ENCODE peak calls at places on chromosomes 2 and 18, in six cellular contexts. One of them, this sample, is unnamed.

GRCh38 chr18:48997985-48998831 is 47.4 kb upstream of the SMAD7 start:
- DNase-seq in ovary: no peak
- DNase-seq in cardiac muscle cell: peak
- DNase-seq in IMR-90: peak
- DNase-seq in left ventricle myocardium inferior: peak
- DNase-seq in RWPE1: peak
- DNase-seq in this sample: peak

GRCh38 chr2:65231892-65232477 is 4.4 kb downstream of the ACTR2 start:
- DNase-seq in ovary: no peak
- DNase-seq in cardiac muscle cell: no peak
- DNase-seq in IMR-90: peak
- DNase-seq in left ventricle myocardium inferior: no peak
- DNase-seq in RWPE1: no peak
- DNase-seq in this sample: no peak

GRCh38 chr18:9615973-9616559 is 1.7 kb upstream of the PPP4R1 start:
- DNase-seq in ovary: no peak
- DNase-seq in cardiac muscle cell: no peak
- DNase-seq in IMR-90: peak
- DNase-seq in left ventricle myocardium inferior: no peak
- DNase-seq in RWPE1: no peak
- DNase-seq in this sample: no peak

GRCh38 chr2:240567137-240567871 is 980 bp upstream of the RNPEPL1 start:
- DNase-seq in ovary: peak
- DNase-seq in cardiac muscle cell: no peak
- DNase-seq in IMR-90: no peak
- DNase-seq in left ventricle myocardium inferior: peak
- DNase-seq in RWPE1: no peak
- DNase-seq in this sample: peak

GRCh38 chr2:164456599-164456998 is 164.7 kb downstream of the GRB14 start:
- DNase-seq in ovary: no peak
- DNase-seq in cardiac muscle cell: peak
- DNase-seq in IMR-90: no peak
- DNase-seq in left ventricle myocardium inferior: no peak
- DNase-seq in RWPE1: no peak
- DNase-seq in this sample: no peak

GRCh38 chr18:24544141-24544498 is 83.7 kb downstream of the HRH4 start:
- DNase-seq in ovary: no peak
- DNase-seq in cardiac muscle cell: peak
- DNase-seq in IMR-90: peak
- DNase-seq in left ventricle myocardium inferior: no peak
- DNase-seq in RWPE1: peak
- DNase-seq in this sample: peak

GRCh38 chr2:157257312-157258252 is at the start of gene GALNT5:
- DNase-seq in ovary: no peak
- DNase-seq in cardiac muscle cell: peak
- DNase-seq in IMR-90: peak
- DNase-seq in left ventricle myocardium inferior: no peak
- DNase-seq in RWPE1: no peak
- DNase-seq in this sample: no peak

GRCh38 chr2:17521621-17522020 is 3.4 kb upstream of the RAD51AP2 start:
- DNase-seq in ovary: no peak
- DNase-seq in cardiac muscle cell: no peak
- DNase-seq in IMR-90: no peak
- DNase-seq in left ventricle myocardium inferior: no peak
- DNase-seq in RWPE1: no peak
- DNase-seq in this sample: no peak

GRCh38 chr2:144771348-144771747 is 251.4 kb upstream of the ZEB2 start:
- DNase-seq in ovary: no peak
- DNase-seq in cardiac muscle cell: no peak
- DNase-seq in IMR-90: no peak
- DNase-seq in left ventricle myocardium inferior: no peak
- DNase-seq in RWPE1: no peak
- DNase-seq in this sample: no peak

GRCh38 chr2:190123956-190124355 is 61.4 kb upstream of the MSTN start:
- DNase-seq in ovary: no peak
- DNase-seq in cardiac muscle cell: no peak
- DNase-seq in IMR-90: peak
- DNase-seq in left ventricle myocardium inferior: no peak
- DNase-seq in RWPE1: no peak
- DNase-seq in this sample: no peak

GRCh38 chr2:213021971-213022899 is 129.2 kb downstream of the IKZF2 start:
- DNase-seq in ovary: no peak
- DNase-seq in cardiac muscle cell: no peak
- DNase-seq in IMR-90: peak
- DNase-seq in left ventricle myocardium inferior: no peak
- DNase-seq in RWPE1: no peak
- DNase-seq in this sample: no peak

GRCh38 chr2:112622528-112622849 is 23.2 kb upstream of the SLC20A1 start:
- DNase-seq in ovary: no peak
- DNase-seq in cardiac muscle cell: no peak
- DNase-seq in IMR-90: peak
- DNase-seq in left ventricle myocardium inferior: no peak
- DNase-seq in RWPE1: peak
- DNase-seq in this sample: no peak

GRCh38 chr2:189609423-189609816 is 28.8 kb upstream of the SLC40A1 start:
- DNase-seq in ovary: no peak
- DNase-seq in cardiac muscle cell: no peak
- DNase-seq in IMR-90: peak
- DNase-seq in left ventricle myocardium inferior: no peak
- DNase-seq in RWPE1: no peak
- DNase-seq in this sample: no peak

GRCh38 chr2:127388423-127389164 is 819 bp upstream of the MAP3K2 start:
- DNase-seq in ovary: no peak
- DNase-seq in cardiac muscle cell: no peak
- DNase-seq in IMR-90: peak
- DNase-seq in left ventricle myocardium inferior: no peak
- DNase-seq in RWPE1: no peak
- DNase-seq in this sample: no peak

GRCh38 chr2:239668651-239669050 is 267.8 kb upstream of the HDAC4 start:
- DNase-seq in ovary: no peak
- DNase-seq in cardiac muscle cell: no peak
- DNase-seq in IMR-90: no peak
- DNase-seq in left ventricle myocardium inferior: no peak
- DNase-seq in RWPE1: no peak
- DNase-seq in this sample: no peak

GRCh38 chr2:198975779-198976178 is 482.0 kb downstream of the SATB2 start:
- DNase-seq in ovary: no peak
- DNase-seq in cardiac muscle cell: no peak
- DNase-seq in IMR-90: no peak
- DNase-seq in left ventricle myocardium inferior: no peak
- DNase-seq in RWPE1: no peak
- DNase-seq in this sample: no peak

GRCh38 chr2:42906115-42906556 is 113.8 kb upstream of the HAAO start:
- DNase-seq in ovary: no peak
- DNase-seq in cardiac muscle cell: no peak
- DNase-seq in IMR-90: no peak
- DNase-seq in left ventricle myocardium inferior: no peak
- DNase-seq in RWPE1: no peak
- DNase-seq in this sample: no peak

GRCh38 chr2:101340141-101340541 is 31.6 kb upstream of the RNF149 start:
- DNase-seq in ovary: no peak
- DNase-seq in cardiac muscle cell: no peak
- DNase-seq in IMR-90: peak
- DNase-seq in left ventricle myocardium inferior: no peak
- DNase-seq in RWPE1: no peak
- DNase-seq in this sample: no peak

GRCh38 chr2:43467889-43468288 is 127.9 kb downstream of the THADA start:
- DNase-seq in ovary: no peak
- DNase-seq in cardiac muscle cell: no peak
- DNase-seq in IMR-90: peak
- DNase-seq in left ventricle myocardium inferior: no peak
- DNase-seq in RWPE1: peak
- DNase-seq in this sample: no peak

GRCh38 chr18:43866696-43867095 is 589.4 kb upstream of the SYT4 start:
- DNase-seq in ovary: no peak
- DNase-seq in cardiac muscle cell: no peak
- DNase-seq in IMR-90: no peak
- DNase-seq in left ventricle myocardium inferior: no peak
- DNase-seq in RWPE1: no peak
- DNase-seq in this sample: no peak

GRCh38 chr2:32647180-32647651 is 19.4 kb downstream of the TTC27 start:
- DNase-seq in ovary: no peak
- DNase-seq in cardiac muscle cell: no peak
- DNase-seq in IMR-90: peak
- DNase-seq in left ventricle myocardium inferior: no peak
- DNase-seq in RWPE1: no peak
- DNase-seq in this sample: no peak

GRCh38 chr2:22904126-22904684 is 480.8 kb upstream of the KLHL29 start:
- DNase-seq in ovary: no peak
- DNase-seq in cardiac muscle cell: peak
- DNase-seq in IMR-90: no peak
- DNase-seq in left ventricle myocardium inferior: peak
- DNase-seq in RWPE1: no peak
- DNase-seq in this sample: peak

GRCh38 chr2:142967060-142967459 is 89.6 kb downstream of the KYNU start:
- DNase-seq in ovary: no peak
- DNase-seq in cardiac muscle cell: no peak
- DNase-seq in IMR-90: no peak
- DNase-seq in left ventricle myocardium inferior: no peak
- DNase-seq in RWPE1: no peak
- DNase-seq in this sample: no peak

GRCh38 chr2:232142049-232142448 is 180.5 kb downstream of the DIS3L2 start:
- DNase-seq in ovary: no peak
- DNase-seq in cardiac muscle cell: peak
- DNase-seq in IMR-90: peak
- DNase-seq in left ventricle myocardium inferior: no peak
- DNase-seq in RWPE1: peak
- DNase-seq in this sample: no peak

GRCh38 chr2:134917958-134918517 is 584 bp upstream of the CCNT2 start:
- DNase-seq in ovary: no peak
- DNase-seq in cardiac muscle cell: no peak
- DNase-seq in IMR-90: no peak
- DNase-seq in left ventricle myocardium inferior: no peak
- DNase-seq in RWPE1: no peak
- DNase-seq in this sample: no peak

GRCh38 chr2:126221506-126221905 is 434.5 kb upstream of the GYPC start:
- DNase-seq in ovary: no peak
- DNase-seq in cardiac muscle cell: no peak
- DNase-seq in IMR-90: no peak
- DNase-seq in left ventricle myocardium inferior: no peak
- DNase-seq in RWPE1: no peak
- DNase-seq in this sample: no peak

GRCh38 chr2:164839914-164840457 is 1.6 kb downstream of the COBLL1 start:
- DNase-seq in ovary: no peak
- DNase-seq in cardiac muscle cell: no peak
- DNase-seq in IMR-90: peak
- DNase-seq in left ventricle myocardium inferior: no peak
- DNase-seq in RWPE1: peak
- DNase-seq in this sample: peak

GRCh38 chr2:67802296-67802695 is 260.5 kb downstream of the C1D start:
- DNase-seq in ovary: no peak
- DNase-seq in cardiac muscle cell: no peak
- DNase-seq in IMR-90: no peak
- DNase-seq in left ventricle myocardium inferior: no peak
- DNase-seq in RWPE1: no peak
- DNase-seq in this sample: no peak
- H3K27ac ChIP-seq in ovary: no peak
- H3K27ac ChIP-seq in cardiac muscle cell: no peak
- H3K27ac ChIP-seq in IMR-90: no peak
- H3K27ac ChIP-seq in left ventricle myocardium inferior: no peak
- H3K27ac ChIP-seq in RWPE1: no peak
- H3K27ac ChIP-seq in this sample: no peak

DNA sequence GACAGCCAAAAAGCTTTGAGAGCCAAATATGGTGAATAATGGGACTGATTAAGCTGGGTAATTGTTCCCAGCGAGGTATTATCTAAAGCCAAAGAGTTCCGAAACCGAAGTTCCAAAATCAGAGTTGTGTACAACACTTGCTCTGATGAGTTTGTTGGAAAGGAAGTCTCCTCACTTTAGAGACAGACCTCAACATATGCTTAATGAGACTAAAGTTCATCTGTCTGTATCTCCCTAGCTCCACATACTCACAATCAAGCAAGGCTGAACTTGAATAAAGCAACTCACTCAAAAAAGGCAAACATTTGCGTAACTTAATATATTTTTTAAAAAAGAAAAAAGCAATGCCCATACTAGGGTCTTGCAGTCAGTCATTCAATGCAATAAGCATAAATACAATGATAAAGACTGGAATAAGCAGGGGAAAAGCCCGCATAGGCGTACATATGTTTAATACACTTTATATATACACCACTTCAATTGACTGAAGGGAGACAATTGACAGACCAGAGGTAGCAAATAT is 60.1 kb downstream of the IRS1 start:
- DNase-seq in ovary: no peak
- DNase-seq in cardiac muscle cell: no peak
- DNase-seq in IMR-90: no peak
- DNase-seq in left ventricle myocardium inferior: no peak
- DNase-seq in RWPE1: no peak
- DNase-seq in this sample: no peak
- H3K27ac ChIP-seq in ovary: peak
- H3K27ac ChIP-seq in cardiac muscle cell: no peak
- H3K27ac ChIP-seq in IMR-90: no peak
- H3K27ac ChIP-seq in left ventricle myocardium inferior: peak
- H3K27ac ChIP-seq in RWPE1: no peak
- H3K27ac ChIP-seq in this sample: peak

GRCh38 chr18:46386788-46387187 is 270.2 kb downstream of the LOXHD1 start:
- DNase-seq in ovary: no peak
- DNase-seq in cardiac muscle cell: peak
- DNase-seq in IMR-90: no peak
- DNase-seq in left ventricle myocardium inferior: peak
- DNase-seq in RWPE1: no peak
- DNase-seq in this sample: peak
- H3K27ac ChIP-seq in ovary: no peak
- H3K27ac ChIP-seq in cardiac muscle cell: peak
- H3K27ac ChIP-seq in IMR-90: no peak
- H3K27ac ChIP-seq in left ventricle myocardium inferior: peak
- H3K27ac ChIP-seq in RWPE1: peak
- H3K27ac ChIP-seq in this sample: peak

GRCh38 chr2:96208144-96209010 is at the start of gene STARD7:
- DNase-seq in ovary: peak
- DNase-seq in cardiac muscle cell: peak
- DNase-seq in IMR-90: peak
- DNase-seq in left ventricle myocardium inferior: peak
- DNase-seq in RWPE1: peak
- DNase-seq in this sample: peak
- H3K27ac ChIP-seq in ovary: peak
- H3K27ac ChIP-seq in cardiac muscle cell: peak
- H3K27ac ChIP-seq in IMR-90: peak
- H3K27ac ChIP-seq in left ventricle myocardium inferior: peak
- H3K27ac ChIP-seq in RWPE1: peak
- H3K27ac ChIP-seq in this sample: peak

GRCh38 chr2:229220254-229220653 is 50.8 kb downstream of the PID1 start:
- DNase-seq in ovary: no peak
- DNase-seq in cardiac muscle cell: no peak
- DNase-seq in IMR-90: no peak
- DNase-seq in left ventricle myocardium inferior: no peak
- DNase-seq in RWPE1: no peak
- DNase-seq in this sample: no peak
- H3K27ac ChIP-seq in ovary: no peak
- H3K27ac ChIP-seq in cardiac muscle cell: no peak
- H3K27ac ChIP-seq in IMR-90: no peak
- H3K27ac ChIP-seq in left ventricle myocardium inferior: no peak
- H3K27ac ChIP-seq in RWPE1: no peak
- H3K27ac ChIP-seq in this sample: no peak

This sample was measured in heart right ventricle.